ENCODE peak calls at places on chromosomes 4 and X, in nine cellular contexts. One of them, this sample, is unnamed.

GRCh38 chr4:17544205-17544604 is 29.2 kb downstream of the CLRN2 start:
- DNase-seq in stomach: no peak
- DNase-seq in lung: no peak
- DNase-seq in lower lobe of right lung: no peak
- DNase-seq in tibial nerve: no peak
- DNase-seq in heart right ventricle: no peak
- DNase-seq in IMR-90: no peak
- DNase-seq in cardiac fibroblast: no peak
- DNase-seq in brain microvascular endothelial cell: no peak
- DNase-seq in this sample: peak

GRCh38 chr4:135243960-135244561 is 1042.5 kb upstream of the PABPC4L start:
- DNase-seq in stomach: no peak
- DNase-seq in lung: no peak
- DNase-seq in lower lobe of right lung: no peak
- DNase-seq in tibial nerve: no peak
- DNase-seq in heart right ventricle: no peak
- DNase-seq in IMR-90: peak
- DNase-seq in cardiac fibroblast: no peak
- DNase-seq in brain microvascular endothelial cell: no peak
- DNase-seq in this sample: no peak

GRCh38 chrX:29530520-29530919 is 684.8 kb upstream of the MAGEB2 start:
- DNase-seq in stomach: no peak
- DNase-seq in lung: no peak
- DNase-seq in lower lobe of right lung: no peak
- DNase-seq in tibial nerve: no peak
- DNase-seq in heart right ventricle: no peak
- DNase-seq in IMR-90: peak
- DNase-seq in cardiac fibroblast: peak
- DNase-seq in brain microvascular endothelial cell: peak
- DNase-seq in this sample: no peak

GRCh38 chr4:40721730-40722171 is 28.0 kb upstream of the NSUN7 start:
- DNase-seq in stomach: no peak
- DNase-seq in lung: no peak
- DNase-seq in lower lobe of right lung: no peak
- DNase-seq in tibial nerve: no peak
- DNase-seq in heart right ventricle: no peak
- DNase-seq in IMR-90: peak
- DNase-seq in cardiac fibroblast: no peak
- DNase-seq in brain microvascular endothelial cell: no peak
- DNase-seq in this sample: peak

GRCh38 chr4:73690051-73690744 is 50.2 kb upstream of the CXCL8 start:
- DNase-seq in stomach: no peak
- DNase-seq in lung: no peak
- DNase-seq in lower lobe of right lung: no peak
- DNase-seq in tibial nerve: no peak
- DNase-seq in heart right ventricle: no peak
- DNase-seq in IMR-90: peak
- DNase-seq in cardiac fibroblast: no peak
- DNase-seq in brain microvascular endothelial cell: no peak
- DNase-seq in this sample: no peak

GRCh38 chrX:155611302-155611701 is 1.4 kb downstream of the TMLHE start:
- DNase-seq in stomach: no peak
- DNase-seq in lung: no peak
- DNase-seq in lower lobe of right lung: no peak
- DNase-seq in tibial nerve: no peak
- DNase-seq in heart right ventricle: no peak
- DNase-seq in IMR-90: no peak
- DNase-seq in cardiac fibroblast: no peak
- DNase-seq in brain microvascular endothelial cell: no peak
- DNase-seq in this sample: no peak

GRCh38 chr4:139823746-139824145 is 158.1 kb downstream of the MGST2 start:
- DNase-seq in stomach: no peak
- DNase-seq in lung: no peak
- DNase-seq in lower lobe of right lung: no peak
- DNase-seq in tibial nerve: no peak
- DNase-seq in heart right ventricle: no peak
- DNase-seq in IMR-90: no peak
- DNase-seq in cardiac fibroblast: no peak
- DNase-seq in brain microvascular endothelial cell: no peak
- DNase-seq in this sample: no peak

GRCh38 chr4:142367326-142368188 is 478.5 kb downstream of the INPP4B start:
- DNase-seq in stomach: no peak
- DNase-seq in lung: no peak
- DNase-seq in lower lobe of right lung: no peak
- DNase-seq in tibial nerve: no peak
- DNase-seq in heart right ventricle: no peak
- DNase-seq in IMR-90: no peak
- DNase-seq in cardiac fibroblast: peak
- DNase-seq in brain microvascular endothelial cell: no peak
- DNase-seq in this sample: no peak

GRCh38 chr4:153520871-153521329 is 54.7 kb downstream of the TMEM131L start:
- DNase-seq in stomach: no peak
- DNase-seq in lung: no peak
- DNase-seq in lower lobe of right lung: no peak
- DNase-seq in tibial nerve: no peak
- DNase-seq in heart right ventricle: no peak
- DNase-seq in IMR-90: no peak
- DNase-seq in cardiac fibroblast: no peak
- DNase-seq in brain microvascular endothelial cell: no peak
- DNase-seq in this sample: peak
- H3K4me3 ChIP-seq in stomach: no peak
- H3K4me3 ChIP-seq in lung: no peak
- H3K4me3 ChIP-seq in lower lobe of right lung: no peak
- H3K4me3 ChIP-seq in tibial nerve: no peak
- H3K4me3 ChIP-seq in heart right ventricle: no peak
- H3K4me3 ChIP-seq in IMR-90: no peak
- H3K4me3 ChIP-seq in cardiac fibroblast: no peak
- H3K4me3 ChIP-seq in brain microvascular endothelial cell: no peak
- H3K4me3 ChIP-seq in this sample: peak

GRCh38 chr4:104491396-104491821 is 3.3 kb downstream of the CXXC4 start:
- DNase-seq in stomach: peak
- DNase-seq in lung: no peak
- DNase-seq in lower lobe of right lung: peak
- DNase-seq in tibial nerve: peak
- DNase-seq in heart right ventricle: peak
- DNase-seq in IMR-90: no peak
- DNase-seq in cardiac fibroblast: peak
- DNase-seq in brain microvascular endothelial cell: no peak
- DNase-seq in this sample: peak

GRCh38 chr4:104491826-104492771 is 2.6 kb downstream of the CXXC4 start:
- DNase-seq in stomach: no peak
- DNase-seq in lung: no peak
- DNase-seq in lower lobe of right lung: no peak
- DNase-seq in tibial nerve: no peak
- DNase-seq in heart right ventricle: no peak
- DNase-seq in IMR-90: no peak
- DNase-seq in cardiac fibroblast: peak
- DNase-seq in brain microvascular endothelial cell: no peak
- DNase-seq in this sample: peak

GRCh38 chr4:104490770-104491395 is 3.8 kb downstream of the CXXC4 start:
- DNase-seq in stomach: peak
- DNase-seq in lung: peak
- DNase-seq in lower lobe of right lung: peak
- DNase-seq in tibial nerve: peak
- DNase-seq in heart right ventricle: peak
- DNase-seq in IMR-90: peak
- DNase-seq in cardiac fibroblast: peak
- DNase-seq in brain microvascular endothelial cell: peak
- DNase-seq in this sample: peak

GRCh38 chr4:104489731-104490095 is 5.0 kb downstream of the CXXC4 start:
- DNase-seq in stomach: no peak
- DNase-seq in lung: no peak
- DNase-seq in lower lobe of right lung: no peak
- DNase-seq in tibial nerve: no peak
- DNase-seq in heart right ventricle: no peak
- DNase-seq in IMR-90: no peak
- DNase-seq in cardiac fibroblast: no peak
- DNase-seq in brain microvascular endothelial cell: no peak
- DNase-seq in this sample: peak

DNA sequence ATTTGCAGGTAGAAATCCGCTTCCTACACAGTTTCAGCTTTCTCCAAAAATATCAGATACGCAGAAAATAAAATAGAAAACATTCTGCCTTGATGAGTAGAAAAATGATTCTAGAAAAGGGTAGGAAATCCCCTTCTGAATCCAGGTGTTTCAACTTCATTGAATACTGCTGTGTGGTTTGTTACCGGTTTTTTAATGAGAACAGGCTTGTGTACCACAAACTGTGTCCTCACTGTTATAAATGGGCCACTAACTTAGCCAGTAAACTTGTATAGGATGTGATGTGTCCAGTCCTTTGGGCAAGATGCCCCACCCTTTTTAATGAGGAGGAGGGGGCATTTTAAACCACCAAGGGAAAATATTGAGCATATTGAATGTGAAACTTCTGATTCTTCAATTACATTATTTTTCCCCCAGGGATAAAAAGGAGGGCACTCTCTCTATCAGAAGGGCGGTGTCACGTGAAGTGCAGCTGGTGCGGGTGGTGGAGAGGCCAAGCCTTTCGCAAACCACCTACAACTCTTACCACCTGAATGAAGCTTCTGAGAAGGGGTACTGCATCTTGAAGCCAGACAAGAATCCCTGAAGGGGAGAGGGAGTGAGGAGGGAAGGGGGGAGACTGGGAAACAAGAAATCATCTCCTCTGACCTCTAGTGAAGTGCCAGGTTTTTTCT is 4.5 kb downstream of the CXXC4 start:
- DNase-seq in stomach: no peak
- DNase-seq in lung: no peak
- DNase-seq in lower lobe of right lung: no peak
- DNase-seq in tibial nerve: no peak
- DNase-seq in heart right ventricle: no peak
- DNase-seq in IMR-90: no peak
- DNase-seq in cardiac fibroblast: no peak
- DNase-seq in brain microvascular endothelial cell: no peak
- DNase-seq in this sample: peak
- TF ChIP-seq CTCF in stomach: no peak
- TF ChIP-seq CTCF in lung: no peak
- TF ChIP-seq CTCF in lower lobe of right lung: no peak
- TF ChIP-seq CTCF in tibial nerve: no peak
- TF ChIP-seq CTCF in heart right ventricle: no peak
- TF ChIP-seq CTCF in IMR-90: no peak
- TF ChIP-seq CTCF in cardiac fibroblast: no peak
- TF ChIP-seq CTCF in brain microvascular endothelial cell: no peak
- TF ChIP-seq CTCF in this sample: no peak

DNA sequence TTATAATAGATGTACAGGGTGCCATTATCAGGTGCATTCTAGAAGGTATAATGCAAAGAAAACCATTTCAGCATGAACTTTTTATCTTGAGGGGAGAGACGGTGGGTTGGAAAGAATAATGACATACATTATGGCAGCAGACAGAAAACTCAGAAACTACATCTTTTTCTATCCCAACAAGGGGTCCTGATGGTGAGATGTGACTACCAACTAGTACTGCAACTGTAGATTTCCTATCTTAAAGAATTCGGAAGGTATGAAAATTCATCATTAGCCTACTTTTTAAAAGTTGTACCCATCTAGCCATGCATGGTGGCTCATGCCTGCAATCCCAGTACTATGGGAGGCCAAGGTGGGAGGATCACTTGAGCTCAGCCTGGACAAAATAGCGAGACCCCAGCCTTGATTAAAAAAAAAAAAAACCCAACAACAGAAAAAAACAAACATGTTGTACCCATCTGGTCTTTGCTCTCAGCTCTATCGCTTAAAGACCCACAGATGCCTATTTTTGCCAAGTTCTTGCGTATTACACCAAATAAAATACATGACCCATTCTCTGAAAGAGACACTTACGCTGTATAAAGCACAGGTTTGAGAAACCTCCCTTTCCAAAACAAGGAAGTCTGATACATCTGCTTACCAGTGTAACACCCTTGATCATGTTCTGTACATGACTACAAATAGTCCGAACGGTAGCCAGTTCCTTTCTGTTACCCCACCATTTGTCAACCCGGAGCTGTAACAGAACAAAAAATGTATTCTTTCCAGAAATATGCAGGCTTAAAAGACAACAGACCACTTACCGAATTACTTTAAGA is 1.6 kb downstream of the RPL9 start:
- DNase-seq in stomach: no peak
- DNase-seq in lung: no peak
- DNase-seq in lower lobe of right lung: no peak
- DNase-seq in tibial nerve: no peak
- DNase-seq in heart right ventricle: no peak
- DNase-seq in IMR-90: no peak
- DNase-seq in cardiac fibroblast: no peak
- DNase-seq in brain microvascular endothelial cell: no peak
- DNase-seq in this sample: no peak
- H3K4me3 ChIP-seq in stomach: peak
- H3K4me3 ChIP-seq in lung: no peak
- H3K4me3 ChIP-seq in lower lobe of right lung: peak
- H3K4me3 ChIP-seq in tibial nerve: peak
- H3K4me3 ChIP-seq in heart right ventricle: peak
- H3K4me3 ChIP-seq in IMR-90: peak
- H3K4me3 ChIP-seq in cardiac fibroblast: peak
- H3K4me3 ChIP-seq in brain microvascular endothelial cell: peak
- H3K4me3 ChIP-seq in this sample: peak

DNA sequence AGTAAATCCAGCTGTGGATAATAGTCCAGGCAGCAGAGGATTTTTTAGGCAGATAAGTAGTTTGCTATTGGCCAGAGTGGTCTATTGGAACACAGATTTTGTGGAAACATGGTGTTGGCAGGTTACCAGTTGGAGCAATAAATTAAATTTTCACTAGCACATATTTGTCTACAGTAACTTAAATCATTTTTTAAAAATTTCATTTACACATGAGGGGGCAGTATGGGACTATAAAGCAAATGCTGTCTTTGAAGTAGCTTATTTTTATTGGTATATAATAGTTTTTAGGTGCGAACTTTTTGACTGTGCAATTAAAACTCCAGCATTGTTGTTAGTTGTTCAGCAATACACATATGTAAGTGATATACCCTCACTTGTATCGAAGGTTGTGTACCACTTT is 289.8 kb downstream of the ARHGAP10 start:
- DNase-seq in stomach: no peak
- DNase-seq in lung: no peak
- DNase-seq in lower lobe of right lung: no peak
- DNase-seq in tibial nerve: no peak
- DNase-seq in heart right ventricle: no peak
- DNase-seq in IMR-90: no peak
- DNase-seq in cardiac fibroblast: no peak
- DNase-seq in brain microvascular endothelial cell: no peak
- DNase-seq in this sample: no peak
- TF ChIP-seq CTCF in stomach: no peak
- TF ChIP-seq CTCF in lung: no peak
- TF ChIP-seq CTCF in lower lobe of right lung: no peak
- TF ChIP-seq CTCF in tibial nerve: no peak
- TF ChIP-seq CTCF in heart right ventricle: no peak
- TF ChIP-seq CTCF in IMR-90: no peak
- TF ChIP-seq CTCF in cardiac fibroblast: no peak
- TF ChIP-seq CTCF in brain microvascular endothelial cell: no peak
- TF ChIP-seq CTCF in this sample: no peak

DNA sequence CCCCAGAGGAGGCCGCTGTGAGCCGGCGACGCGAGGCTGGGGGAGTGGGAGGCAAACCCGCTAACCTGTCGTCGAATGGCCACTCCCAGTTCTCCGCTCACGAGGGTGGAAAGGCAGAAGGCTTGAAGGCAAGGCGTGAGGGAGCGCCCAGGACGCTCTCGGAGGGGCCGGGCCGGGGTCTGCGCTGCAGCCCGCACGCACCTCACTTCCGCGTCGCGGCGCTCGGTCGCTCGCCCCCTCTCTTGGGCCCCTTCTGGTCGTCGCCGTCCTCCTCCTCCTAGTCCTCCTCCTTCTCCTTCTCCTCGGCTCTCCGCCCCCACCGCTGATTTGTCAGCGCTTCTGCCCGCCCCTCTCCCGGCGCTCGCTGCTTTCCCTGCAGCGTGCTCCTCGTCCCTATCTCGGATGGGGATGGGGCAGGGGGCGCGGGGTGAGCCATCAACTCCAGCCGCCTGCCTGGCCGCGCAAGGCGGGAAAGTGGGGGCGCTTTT is at the start of gene SNCA:
- DNase-seq in stomach: peak
- DNase-seq in lung: peak
- DNase-seq in lower lobe of right lung: peak
- DNase-seq in tibial nerve: peak
- DNase-seq in heart right ventricle: peak
- DNase-seq in IMR-90: peak
- DNase-seq in cardiac fibroblast: peak
- DNase-seq in brain microvascular endothelial cell: peak
- DNase-seq in this sample: no peak
- H3K4me3 ChIP-seq in stomach: peak
- H3K4me3 ChIP-seq in lung: peak
- H3K4me3 ChIP-seq in lower lobe of right lung: peak
- H3K4me3 ChIP-seq in tibial nerve: peak
- H3K4me3 ChIP-seq in heart right ventricle: peak
- H3K4me3 ChIP-seq in IMR-90: peak
- H3K4me3 ChIP-seq in cardiac fibroblast: peak
- H3K4me3 ChIP-seq in brain microvascular endothelial cell: peak
- H3K4me3 ChIP-seq in this sample: no peak